ENCODE peak calls at places on chromosomes 1 and 21, in ten cellular contexts. M is ureter; G is activated naive CD8-positive, alpha-beta T cell treated with anti-CD3 and anti-CD28 coated beads, Interleukin-2, amount 10 ng/mL, durations not matched to agents 7 days and 5 days; L is bronchial epithelial cell; D is Daoy; Q is pons; W is activated CD8-positive, alpha-beta memory T cell treated with anti-CD3 and anti-CD28 coated beads, Interleukin-2, amount 50 U/mL, for 48 hours; H is H7; U is activated CD4-positive, alpha-beta T cell treated with anti-CD3 and anti-CD28 coated beads, Interleukin-2, amount 50 U/mL, for 24 hours; R is LoVo. A is an unnamed sample.
A peak's percentile ranks its signal among the peaks of the same experiment; 100 is the strongest.

GRCh38 chr1:198935371-198935921 is 296.6 kb downstream of the PTPRC start:
- DNase-seq in M (peak; percentile 48), L (peak; percentile 96), Q (peak; percentile 90), U (no peak), R (peak; percentile 94), W (peak; percentile 68), G (peak; percentile 65), D (peak; percentile 97), H (no peak), A (peak; percentile 99)

GRCh38 chr1:37850352-37850955 is 8.9 kb downstream of the MTF1 start:
- DNase-seq in L (peak; percentile 88), M (no peak), R (no peak), W (no peak), G (no peak), D (no peak), H (no peak), Q (no peak), U (no peak), A (no peak)

GRCh38 chr1:17711962-17712361 is 43.2 kb upstream of the ACTL8 start:
- DNase-seq in W (no peak), L (no peak), H (no peak), D (no peak), R (no peak), U (no peak), Q (peak; percentile 8), M (no peak), G (no peak), A (no peak)

GRCh38 chr1:245060684-245061374 is 94.0 kb upstream of the KIF26B start:
- DNase-seq in Q (no peak), L (no peak), M (no peak), U (no peak), H (no peak), W (no peak), G (no peak), D (no peak), R (peak; percentile 16), A (no peak)

GRCh38 chr1:226677121-226678020 is 61.7 kb downstream of the ITPKB start:
- DNase-seq in W (no peak), H (no peak), U (no peak), R (peak; percentile 6), L (peak; percentile 54), G (no peak), D (peak; percentile 66), M (peak; percentile 90), Q (peak; percentile 98), A (peak; percentile 63)

GRCh38 chr1:61568460-61569211 is 156.3 kb downstream of the TM2D1 start:
- DNase-seq in U (no peak), Q (no peak), M (no peak), R (no peak), G (no peak), L (no peak), D (no peak), W (no peak), H (no peak), A (no peak)

GRCh38 chr1:85321237-85321964 is 45.0 kb upstream of the BCL10 start:
- DNase-seq in M (no peak), Q (no peak), U (no peak), G (no peak), W (no peak), R (no peak), H (no peak), D (peak; percentile 92), L (peak; percentile 59), A (peak; percentile 96)

GRCh38 chr1:24683713-24684162 is 40.6 kb downstream of the SRRM1 start:
- DNase-seq in L (peak; percentile 99), M (no peak), G (no peak), H (no peak), R (peak; percentile 88), D (peak; percentile 95), Q (no peak), U (no peak), W (no peak), A (peak; percentile 99)

GRCh38 chr1:220786337-220787068 is at the start of gene MTARC1:
- DNase-seq in H (peak; percentile 96), L (no peak), M (peak; percentile 76), W (no peak), D (peak; percentile 67), Q (peak; percentile 29), U (no peak), R (peak; percentile 71), G (no peak), A (peak; percentile 68)

GRCh38 chr1:1069061-1069710 is 4.9 kb downstream of the RNF223 start:
- DNase-seq in W (peak; percentile 99), R (peak; percentile 92), G (peak; percentile 98), M (peak; percentile 90), D (peak; percentile 85), U (peak; percentile 86), H (peak; percentile 100), Q (peak; percentile 12), L (peak; percentile 60), A (peak; percentile 57)

GRCh38 chr1:151369621-151370048 is 2.9 kb downstream of the SELENBP1 start:
- DNase-seq in W (no peak), Q (no peak), D (no peak), R (no peak), L (no peak), H (peak; percentile 67), U (no peak), M (no peak), G (no peak), A (no peak)

GRCh38 chr1:58437623-58438022 is 108.9 kb downstream of the OMA1 start:
- DNase-seq in U (no peak), M (no peak), H (no peak), D (no peak), G (no peak), R (no peak), L (no peak), W (no peak), Q (no peak), A (no peak)

GRCh38 chr21:34670220-34670961 is 1.6 kb downstream of the CLIC6 start:
- DNase-seq in D (peak; percentile 60), L (no peak), R (no peak), H (peak; percentile 73), M (no peak), W (peak; percentile 60), U (no peak), G (peak; percentile 45), Q (no peak), A (peak; percentile 8)

GRCh38 chr1:197393105-197393504 is 125.1 kb downstream of the CRB1 start:
- DNase-seq in G (no peak), U (no peak), L (no peak), D (no peak), M (no peak), H (no peak), R (no peak), Q (no peak), W (no peak), A (peak; percentile 9)

GRCh38 chr21:44695176-44695575 is 1.8 kb upstream of the KRTAP10-12 start:
- DNase-seq in W (no peak), U (no peak), R (no peak), H (peak; percentile 43), D (no peak), M (no peak), L (no peak), Q (no peak), G (no peak), A (no peak)

GRCh38 chr1:172754609-172755008 is 95.7 kb downstream of the FASLG start:
- DNase-seq in R (no peak), D (no peak), W (no peak), U (no peak), L (no peak), H (no peak), G (no peak), Q (no peak), M (no peak), A (no peak)

GRCh38 chr1:169838942-169839341 is 44.2 kb upstream of the METTL18 start:
- DNase-seq in D (no peak), Q (no peak), L (no peak), U (no peak), W (no peak), M (no peak), H (no peak), G (no peak), R (no peak), A (no peak)

GRCh38 chr1:41427022-41427942 is 57.2 kb downstream of the EDN2 start:
- DNase-seq in H (no peak), Q (no peak), L (no peak), G (no peak), W (no peak), R (no peak), D (no peak), U (no peak), M (no peak), A (no peak)

GRCh38 chr1:61506231-61506630 is 218.7 kb downstream of the TM2D1 start:
- DNase-seq in G (no peak), W (no peak), H (no peak), D (no peak), M (no peak), U (no peak), Q (no peak), R (no peak), L (peak; percentile 54), A (no peak)

GRCh38 chr1:222266223-222267215 is 281.4 kb downstream of the HHIPL2 start:
- DNase-seq in D (no peak), R (no peak), Q (no peak), W (no peak), U (no peak), G (no peak), H (no peak), M (no peak), L (peak; percentile 8), A (no peak)

GRCh38 chr1:21264913-21265312 is 25.4 kb downstream of the ECE1 start:
- DNase-seq in H (no peak), G (no peak), R (no peak), M (no peak), U (no peak), L (peak; percentile 92), D (peak; percentile 32), W (no peak), Q (no peak), A (no peak)

GRCh38 chr1:175690298-175690697 is 53.1 kb downstream of the TNR start:
- DNase-seq in D (no peak), H (no peak), L (no peak), U (no peak), R (no peak), Q (no peak), G (no peak), W (no peak), M (no peak), A (no peak)

GRCh38 chr1:211752317-211752716 is 76.9 kb upstream of the NEK2 start:
- DNase-seq in L (no peak), Q (no peak), D (no peak), R (no peak), W (no peak), H (no peak), G (no peak), M (no peak), U (no peak), A (no peak)

GRCh38 chr1:31198150-31198549 is 41.5 kb downstream of the NKAIN1 start:
- DNase-seq in H (peak; percentile 36), W (no peak), R (no peak), D (peak; percentile 39), U (no peak), M (no peak), L (no peak), G (no peak), Q (no peak), A (peak; percentile 54)

GRCh38 chr1:206658264-206658980 is 23.1 kb downstream of the DYRK3 start:
- DNase-seq in G (peak; percentile 72), Q (no peak), W (peak; percentile 84), H (peak; percentile 95), D (peak; percentile 51), U (peak; percentile 31), L (no peak), R (no peak), M (no peak), A (peak; percentile 40)

GRCh38 chr1:176205322-176205914 is 1.7 kb downstream of the COP1 start:
- DNase-seq in R (no peak), L (peak; percentile 62), H (no peak), D (peak; percentile 6), G (no peak), Q (no peak), M (no peak), W (no peak), U (no peak), A (peak; percentile 49)

GRCh38 chr1:154225370-154225769 is 4.6 kb downstream of the UBAP2L start:
- DNase-seq in Q (no peak), D (no peak), W (no peak), H (no peak), U (no peak), L (no peak), G (no peak), M (no peak), R (no peak), A (no peak)

GRCh38 chr1:31374511-31375196 is 1.8 kb upstream of the FABP3 start:
- DNase-seq in D (peak; percentile 56), G (no peak), Q (peak; percentile 64), W (no peak), R (no peak), L (no peak), M (no peak), H (no peak), U (no peak), A (no peak)

A was measured in ELR.